ENCODE peak calls at places on chromosome 6, in four cellular contexts. One of them, this sample, is unnamed.

GRCh38 chr6:33787954-33788693 is 806 bp downstream of the LEMD2 start:
- DNase-seq in ovary: peak; percentile 81
- DNase-seq in fibroblast of pulmonary artery: peak; percentile 84
- DNase-seq in thoracic aorta: no peak
- DNase-seq in this sample: peak; percentile 75

GRCh38 chr6:105363100-105363754 is 39.7 kb downstream of the PREP start:
- DNase-seq in fibroblast of pulmonary artery: peak; percentile 62
- DNase-seq in thoracic aorta: no peak
- DNase-seq in ovary: no peak
- DNase-seq in this sample: no peak

GRCh38 chr6:126054258-126054702 is 67.9 kb downstream of the TRMT11 start:
- DNase-seq in ovary: no peak
- DNase-seq in thoracic aorta: no peak
- DNase-seq in fibroblast of pulmonary artery: peak; percentile 36
- DNase-seq in this sample: no peak

GRCh38 chr6:73613806-73614536 is 39.8 kb downstream of the SLC17A5 start:
- DNase-seq in fibroblast of pulmonary artery: no peak
- DNase-seq in thoracic aorta: no peak
- DNase-seq in ovary: no peak
- DNase-seq in this sample: no peak

GRCh38 chr6:84137051-84137375 is 90.4 kb downstream of the CEP162 start:
- DNase-seq in ovary: no peak
- DNase-seq in fibroblast of pulmonary artery: no peak
- DNase-seq in thoracic aorta: no peak
- DNase-seq in this sample: peak; percentile 32

GRCh38 chr6:120202878-120203277 is 853.3 kb upstream of the MAN1A1 start:
- DNase-seq in thoracic aorta: no peak
- DNase-seq in ovary: no peak
- DNase-seq in fibroblast of pulmonary artery: no peak
- DNase-seq in this sample: no peak

GRCh38 chr6:151675746-151676459 is 131.6 kb upstream of the ESR1 start:
- DNase-seq in ovary: no peak
- DNase-seq in fibroblast of pulmonary artery: peak; percentile 51
- DNase-seq in thoracic aorta: no peak
- DNase-seq in this sample: no peak

GRCh38 chr6:103273048-103273447 is 1586.7 kb downstream of the HACE1 start:
- DNase-seq in thoracic aorta: no peak
- DNase-seq in fibroblast of pulmonary artery: peak; percentile 1
- DNase-seq in ovary: no peak
- DNase-seq in this sample: no peak

GRCh38 chr6:89350281-89351037 is 2.1 kb downstream of the UBE2J1 start:
- DNase-seq in ovary: no peak
- DNase-seq in thoracic aorta: no peak
- DNase-seq in fibroblast of pulmonary artery: peak; percentile 83
- DNase-seq in this sample: no peak

GRCh38 chr6:166330612-166331011 is 11.7 kb downstream of the SFT2D1 start:
- DNase-seq in thoracic aorta: no peak
- DNase-seq in ovary: no peak
- DNase-seq in fibroblast of pulmonary artery: peak; percentile 42
- DNase-seq in this sample: peak; percentile 80

GRCh38 chr6:161242779-161243693 is 30.8 kb downstream of the AGPAT4 start:
- DNase-seq in fibroblast of pulmonary artery: peak; percentile 26
- DNase-seq in thoracic aorta: no peak
- DNase-seq in ovary: no peak
- DNase-seq in this sample: peak; percentile 80

GRCh38 chr6:3208775-3209113 is 18.7 kb downstream of the TUBB2B start:
- DNase-seq in fibroblast of pulmonary artery: no peak
- DNase-seq in thoracic aorta: no peak
- DNase-seq in ovary: no peak
- DNase-seq in this sample: no peak

GRCh38 chr6:162854734-162855191 is 127.0 kb downstream of the PACRG start:
- DNase-seq in thoracic aorta: no peak
- DNase-seq in ovary: no peak
- DNase-seq in fibroblast of pulmonary artery: no peak
- DNase-seq in this sample: peak; percentile 54

GRCh38 chr6:134980846-134981245 is 30.9 kb upstream of the ALDH8A1 start:
- DNase-seq in thoracic aorta: no peak
- DNase-seq in fibroblast of pulmonary artery: no peak
- DNase-seq in ovary: no peak
- DNase-seq in this sample: no peak

GRCh38 chr6:117907600-117908245 is 659 bp downstream of the SLC35F1 start:
- DNase-seq in fibroblast of pulmonary artery: no peak
- DNase-seq in ovary: peak; percentile 9
- DNase-seq in thoracic aorta: no peak
- DNase-seq in this sample: peak; percentile 18

GRCh38 chr6:100915876-100916275 is 34.7 kb upstream of the ASCC3 start:
- DNase-seq in fibroblast of pulmonary artery: no peak
- DNase-seq in ovary: no peak
- DNase-seq in thoracic aorta: no peak
- DNase-seq in this sample: no peak

GRCh38 chr6:117226778-117227177 is 38.6 kb upstream of the VGLL2 start:
- DNase-seq in thoracic aorta: no peak
- DNase-seq in ovary: no peak
- DNase-seq in fibroblast of pulmonary artery: no peak
- DNase-seq in this sample: no peak

GRCh38 chr6:144710207-144710606 is 425.1 kb downstream of the UTRN start:
- DNase-seq in ovary: no peak
- DNase-seq in fibroblast of pulmonary artery: peak; percentile 83
- DNase-seq in thoracic aorta: no peak
- DNase-seq in this sample: no peak

GRCh38 chr6:39321761-39322160 is 741 bp downstream of the KCNK16 start:
- DNase-seq in thoracic aorta: no peak
- DNase-seq in fibroblast of pulmonary artery: no peak
- DNase-seq in ovary: no peak
- DNase-seq in this sample: no peak
- H3K4me3 ChIP-seq in thoracic aorta: no peak overlapping the region
- H3K4me3 ChIP-seq in fibroblast of pulmonary artery: no peak overlapping the region
- H3K4me3 ChIP-seq in ovary: no peak overlapping the region
- H3K4me3 ChIP-seq in this sample: no peak overlapping the region

GRCh38 chr6:26329763-26330511 is 35.1 kb upstream of the BTN3A2 start:
- DNase-seq in fibroblast of pulmonary artery: peak; percentile 58
- DNase-seq in thoracic aorta: no peak
- DNase-seq in ovary: no peak
- DNase-seq in this sample: no peak
- H3K4me3 ChIP-seq in fibroblast of pulmonary artery: peak overlapping the region; percentile 53
- H3K4me3 ChIP-seq in thoracic aorta: no peak overlapping the region
- H3K4me3 ChIP-seq in ovary: no peak overlapping the region
- H3K4me3 ChIP-seq in this sample: peak overlapping the region; percentile 33

DNA sequence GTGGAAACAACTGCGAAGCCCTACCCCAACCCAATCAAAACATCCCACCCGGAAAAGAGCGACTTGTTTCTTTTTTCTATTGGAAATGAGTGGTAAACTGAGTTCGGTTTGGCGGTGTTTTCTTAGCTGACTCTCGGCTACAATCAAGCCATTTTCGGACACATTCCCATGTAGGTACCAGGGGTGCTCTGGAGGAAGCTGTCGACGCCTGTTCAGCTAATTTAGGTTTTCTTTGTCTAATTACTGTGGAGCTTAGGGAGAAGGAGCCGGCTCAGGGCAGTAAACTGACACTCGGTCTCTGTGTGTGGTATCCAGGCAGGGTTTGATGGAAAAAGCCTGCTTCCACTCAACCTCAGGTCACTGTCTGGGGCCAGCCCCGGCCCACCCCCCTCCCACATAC is 1.7 kb upstream of the FOXF2 start:
- DNase-seq in thoracic aorta: no peak
- DNase-seq in ovary: no peak
- DNase-seq in fibroblast of pulmonary artery: no peak
- DNase-seq in this sample: no peak
- H3K4me3 ChIP-seq in thoracic aorta: no peak overlapping the region
- H3K4me3 ChIP-seq in ovary: no peak overlapping the region
- H3K4me3 ChIP-seq in fibroblast of pulmonary artery: no peak overlapping the region
- H3K4me3 ChIP-seq in this sample: peak overlapping the region; percentile 16

GRCh38 chr6:56363796-56364195 is 116.4 kb upstream of the COL21A1 start:
- DNase-seq in thoracic aorta: no peak
- DNase-seq in fibroblast of pulmonary artery: no peak
- DNase-seq in ovary: no peak
- DNase-seq in this sample: no peak
- H3K4me3 ChIP-seq in thoracic aorta: no peak overlapping the region
- H3K4me3 ChIP-seq in fibroblast of pulmonary artery: no peak overlapping the region
- H3K4me3 ChIP-seq in ovary: no peak overlapping the region
- H3K4me3 ChIP-seq in this sample: no peak overlapping the region

GRCh38 chr6:107061125-107062020 is 33.4 kb downstream of the MTRES1 start:
- DNase-seq in ovary: no peak
- DNase-seq in fibroblast of pulmonary artery: no peak
- DNase-seq in thoracic aorta: no peak
- DNase-seq in this sample: no peak
- H3K4me3 ChIP-seq in ovary: no peak overlapping the region
- H3K4me3 ChIP-seq in fibroblast of pulmonary artery: no peak overlapping the region
- H3K4me3 ChIP-seq in thoracic aorta: no peak overlapping the region
- H3K4me3 ChIP-seq in this sample: no peak overlapping the region

GRCh38 chr6:69665437-69665836 is 131.4 kb downstream of the LMBRD1 start:
- DNase-seq in fibroblast of pulmonary artery: no peak
- DNase-seq in ovary: no peak
- DNase-seq in thoracic aorta: no peak
- DNase-seq in this sample: no peak
- H3K4me3 ChIP-seq in fibroblast of pulmonary artery: no peak overlapping the region
- H3K4me3 ChIP-seq in ovary: no peak overlapping the region
- H3K4me3 ChIP-seq in thoracic aorta: no peak overlapping the region
- H3K4me3 ChIP-seq in this sample: no peak overlapping the region

DNA sequence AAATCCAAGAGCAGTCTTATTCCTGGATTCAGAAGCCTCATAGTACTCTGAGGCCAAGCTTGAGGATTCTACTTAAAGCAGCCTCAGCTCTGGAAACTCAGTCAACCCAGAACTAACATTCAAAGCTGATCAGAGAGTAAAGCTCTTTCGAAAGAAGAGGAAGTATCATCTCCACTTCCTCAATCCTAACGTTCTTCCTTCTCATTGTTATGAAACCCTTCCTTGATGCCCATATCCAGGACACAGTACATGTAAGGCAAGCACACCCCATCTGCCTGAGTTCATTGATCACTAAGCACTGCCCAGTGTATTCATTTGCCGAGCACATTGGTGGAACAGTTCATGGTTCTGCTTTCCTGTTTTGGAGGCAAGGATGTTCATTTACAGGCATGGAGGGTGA is at the start of gene IPCEF1:
- DNase-seq in fibroblast of pulmonary artery: no peak
- DNase-seq in ovary: no peak
- DNase-seq in thoracic aorta: no peak
- DNase-seq in this sample: no peak
- H3K4me3 ChIP-seq in fibroblast of pulmonary artery: no peak within 1 kb of the TSS
- H3K4me3 ChIP-seq in ovary: no peak within 1 kb of the TSS
- H3K4me3 ChIP-seq in thoracic aorta: no peak within 1 kb of the TSS
- H3K4me3 ChIP-seq in this sample: no peak within 1 kb of the TSS

GRCh38 chr6:35601331-35602132 is 87.2 kb downstream of the FKBP5 start:
- DNase-seq in ovary: peak; percentile 40
- DNase-seq in fibroblast of pulmonary artery: peak; percentile 93
- DNase-seq in thoracic aorta: no peak
- DNase-seq in this sample: peak; percentile 57
- H3K4me3 ChIP-seq in ovary: peak overlapping the region; percentile 4
- H3K4me3 ChIP-seq in fibroblast of pulmonary artery: peak overlapping the region; percentile 24
- H3K4me3 ChIP-seq in thoracic aorta: peak overlapping the region; percentile 67
- H3K4me3 ChIP-seq in this sample: peak overlapping the region; percentile 14

GRCh38 chr6:43253401-43253800 is 10.1 kb downstream of the TTBK1 start:
- DNase-seq in thoracic aorta: no peak
- DNase-seq in fibroblast of pulmonary artery: no peak
- DNase-seq in ovary: no peak
- DNase-seq in this sample: no peak

GRCh38 chr6:43254138-43254817 is 11.0 kb downstream of the TTBK1 start:
- DNase-seq in thoracic aorta: no peak
- DNase-seq in ovary: no peak
- DNase-seq in fibroblast of pulmonary artery: no peak
- DNase-seq in this sample: no peak

GRCh38 chr6:43248791-43249190 is 5.5 kb downstream of the TTBK1 start:
- DNase-seq in thoracic aorta: no peak
- DNase-seq in fibroblast of pulmonary artery: no peak
- DNase-seq in ovary: no peak
- DNase-seq in this sample: no peak

GRCh38 chr6:43248107-43248506 is 4.8 kb downstream of the TTBK1 start:
- DNase-seq in fibroblast of pulmonary artery: no peak
- DNase-seq in ovary: no peak
- DNase-seq in thoracic aorta: no peak
- DNase-seq in this sample: no peak

GRCh38 chr6:43250992-43251373 is 7.7 kb downstream of the TTBK1 start:
- DNase-seq in fibroblast of pulmonary artery: no peak
- DNase-seq in thoracic aorta: no peak
- DNase-seq in ovary: no peak
- DNase-seq in this sample: no peak
- H3K4me3 ChIP-seq in fibroblast of pulmonary artery: no peak overlapping the region
- H3K4me3 ChIP-seq in thoracic aorta: no peak overlapping the region
- H3K4me3 ChIP-seq in ovary: no peak overlapping the region
- H3K4me3 ChIP-seq in this sample: no peak overlapping the region

DNA sequence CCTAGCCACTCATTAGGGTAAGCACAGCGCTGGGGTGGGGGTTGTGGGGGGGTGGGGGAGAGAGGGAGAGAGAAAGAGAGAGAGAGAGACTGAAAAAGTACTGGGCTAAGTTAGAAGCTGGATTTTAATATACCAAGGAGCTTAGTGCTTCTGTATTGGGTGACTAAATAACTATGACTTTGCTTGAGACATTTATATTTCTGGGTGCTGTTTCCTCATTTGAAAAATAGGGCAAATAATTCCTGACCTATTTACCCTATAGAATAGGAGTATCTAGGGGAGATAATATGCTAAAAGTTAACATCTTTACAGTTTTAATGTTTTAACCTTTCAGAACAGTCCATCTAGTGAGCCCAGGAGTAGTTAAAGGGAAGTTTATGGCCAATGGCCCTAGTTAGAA is 7.7 kb downstream of the NKAIN2 start:
- DNase-seq in ovary: no peak
- DNase-seq in thoracic aorta: no peak
- DNase-seq in fibroblast of pulmonary artery: no peak
- DNase-seq in this sample: no peak
- H3K4me3 ChIP-seq in ovary: no peak overlapping the region
- H3K4me3 ChIP-seq in thoracic aorta: no peak overlapping the region
- H3K4me3 ChIP-seq in fibroblast of pulmonary artery: no peak overlapping the region
- H3K4me3 ChIP-seq in this sample: peak overlapping the region; percentile 47

This sample was measured in dorsolateral prefrontal cortex.